ENCODE peak calls at places on chromosomes 1 and 21, in seven cellular contexts. K is endothelial cell of umbilical vein, D is HCT116, F is SK-N-SH, P is HepG2, A is GM12878, H is K562. C is an unnamed sample.

GRCh38 chr1:185154912-185155513 is 1.7 kb downstream of the TRMT1L start:
- DNase-seq in K (peak; percentile 2), D (no peak), F (no peak), P (no peak), A (no peak), H (peak; percentile 27), C (no peak)

GRCh38 chr1:167752219-167752985 is 30.6 kb downstream of the MPZL1 start:
- DNase-seq in K (no peak), D (no peak), F (no peak), P (peak; percentile 25), A (no peak), H (no peak), C (no peak)

GRCh38 chr1:22547818-22548454 is 15.4 kb upstream of the EPHA8 start:
- DNase-seq in K (no peak), D (no peak), F (no peak), P (no peak), A (no peak), H (no peak), C (no peak)

GRCh38 chr1:33086384-33086850 is 5.5 kb downstream of the AZIN2 start:
- DNase-seq in K (peak; percentile 77), D (peak; percentile 62), F (peak; percentile 80), P (peak; percentile 69), A (peak; percentile 5), H (peak; percentile 64), C (no peak)

GRCh38 chr1:35112668-35113067 is 33.5 kb downstream of the ZMYM1 start:
- DNase-seq in K (peak; percentile 9), D (no peak), F (peak; percentile 31), P (no peak), A (no peak), H (no peak), C (no peak)

GRCh38 chr1:202662081-202662480 is 48.2 kb downstream of the SYT2 start:
- DNase-seq in K (no peak), D (no peak), F (peak; percentile 62), P (no peak), A (no peak), H (no peak), C (no peak)

GRCh38 chr1:221829327-221830011 is 87.6 kb upstream of the DUSP10 start:
- DNase-seq in K (peak; percentile 93), D (no peak), F (no peak), P (no peak), A (no peak), H (no peak), C (no peak)

GRCh38 chr1:173255214-173255813 is 48.2 kb upstream of the TNFSF4 start:
- DNase-seq in K (peak; percentile 56), D (peak; percentile 28), F (peak; percentile 41), P (peak; percentile 5), A (peak; percentile 16), H (peak; percentile 68), C (peak; percentile 32)

GRCh38 chr1:100896481-100896982 is 642 bp downstream of the SLC30A7 start:
- DNase-seq in K (peak; percentile 75), D (peak; percentile 38), F (peak; percentile 41), P (peak; percentile 76), A (peak; percentile 57), H (peak; percentile 67), C (no peak)

GRCh38 chr1:43405219-43405875 is 15.6 kb downstream of the SZT2 start:
- DNase-seq in K (no peak), D (no peak), F (no peak), P (no peak), A (no peak), H (peak; percentile 71), C (no peak)

GRCh38 chr1:9198538-9199361 is 35.8 kb upstream of the H6PD start:
- DNase-seq in K (peak; percentile 43), D (no peak), F (peak; percentile 83), P (no peak), A (no peak), H (no peak), C (no peak)

GRCh38 chr1:57300186-57300585 is 123.7 kb downstream of the DAB1 start:
- DNase-seq in K (no peak), D (no peak), F (no peak), P (no peak), A (no peak), H (no peak), C (no peak)

GRCh38 chr1:100671604-100672003 is 47.9 kb upstream of the VCAM1 start:
- DNase-seq in K (peak; percentile 50), D (no peak), F (no peak), P (no peak), A (no peak), H (no peak), C (no peak)

GRCh38 chr1:119779869-119780356 is 11.2 kb upstream of the HMGCS2 start:
- DNase-seq in K (no peak), D (no peak), F (peak; percentile 52), P (no peak), A (no peak), H (no peak), C (no peak)

GRCh38 chr1:62437273-62437945 is 560 bp downstream of the USP1 start:
- DNase-seq in K (no peak), D (no peak), F (no peak), P (no peak), A (no peak), H (peak; percentile 41), C (no peak)

GRCh38 chr1:93597697-93598096 is 83.9 kb downstream of the BCAR3 start:
- DNase-seq in K (no peak), D (no peak), F (peak; percentile 80), P (no peak), A (no peak), H (no peak), C (no peak)

GRCh38 chr1:225462429-225462713 is 34.5 kb upstream of the LBR start:
- DNase-seq in K (no peak), D (no peak), F (peak; percentile 72), P (no peak), A (no peak), H (no peak), C (no peak)

GRCh38 chr1:28265577-28265976 is 6.3 kb downstream of the SESN2 start:
- DNase-seq in K (no peak), D (no peak), F (no peak), P (no peak), A (no peak), H (no peak), C (no peak)

GRCh38 chr21:45288441-45288841 is 746 bp upstream of the POFUT2 start:
- DNase-seq in K (no peak), D (no peak), F (no peak), P (no peak), A (no peak), H (no peak), C (no peak)

GRCh38 chr1:90722874-90723273 is 5.8 kb upstream of the BARHL2 start:
- DNase-seq in K (no peak), D (no peak), F (no peak), P (no peak), A (no peak), H (no peak), C (no peak)

GRCh38 chr1:84759756-84760155 is 69.5 kb upstream of the SSX2IP start:
- DNase-seq in K (no peak), D (no peak), F (no peak), P (no peak), A (no peak), H (no peak), C (no peak)

GRCh38 chr1:183590225-183591191 is at the start of gene NCF2:
- DNase-seq in K (no peak), D (no peak), F (no peak), P (no peak), A (peak; percentile 96), H (no peak), C (no peak)

GRCh38 chr1:173330149-173330951 is 123.2 kb upstream of the TNFSF4 start:
- DNase-seq in K (peak; percentile 59), D (no peak), F (no peak), P (no peak), A (no peak), H (peak; percentile 67), C (no peak)

GRCh38 chr1:51729156-51729823 is 112.4 kb downstream of the OSBPL9 start:
- DNase-seq in K (peak; percentile 92), D (peak; percentile 83), F (peak; percentile 98), P (peak; percentile 95), A (peak; percentile 87), H (peak; percentile 100), C (no peak)

GRCh38 chr21:32515869-32516268 is 69.5 kb downstream of the TCP10L start:
- DNase-seq in K (peak; percentile 34), D (no peak), F (no peak), P (no peak), A (no peak), H (no peak), C (peak; percentile 18)

GRCh38 chr1:63813829-63814277 is 40.0 kb downstream of the ROR1 start:
- DNase-seq in K (peak; percentile 53), D (no peak), F (no peak), P (no peak), A (no peak), H (no peak), C (no peak)

GRCh38 chr1:209645574-209646452 is 6.4 kb downstream of the LAMB3 start:
- DNase-seq in K (no peak), D (no peak), F (no peak), P (no peak), A (no peak), H (peak; percentile 87), C (no peak)

GRCh38 chr1:224287714-224288113 is 42.3 kb downstream of the NVL start:
- DNase-seq in K (no peak), D (no peak), F (no peak), P (no peak), A (no peak), H (no peak), C (no peak)
- TF ChIP-seq POLR2AphosphoS5 in K (no peak), D (no peak), F (no peak), P (no peak), A (no peak), H (no peak), C (no peak)

DNA sequence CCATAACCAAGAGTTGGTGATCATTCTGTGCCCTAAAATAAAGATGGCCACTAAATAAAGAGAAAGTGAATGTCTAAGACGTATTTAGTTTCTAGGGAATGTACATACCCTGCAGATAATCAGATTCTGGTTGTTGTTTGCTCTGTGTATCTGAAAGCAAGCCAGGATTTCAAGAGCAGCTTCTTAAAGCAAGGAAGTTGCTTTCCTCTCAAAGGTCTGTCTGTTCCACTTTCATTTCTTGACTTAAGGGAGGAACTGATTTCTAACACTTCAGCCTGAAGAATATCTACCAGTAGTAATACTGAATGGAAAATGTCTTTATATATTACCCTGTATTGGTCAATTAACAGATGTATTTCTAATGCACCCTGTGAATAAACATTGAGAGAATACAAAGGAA is 88.8 kb downstream of the KIF1B start:
- DNase-seq in K (no peak), D (no peak), F (no peak), P (no peak), A (peak; percentile 2), H (no peak), C (no peak)
- H3K36me3 ChIP-seq in K (peaks cover 15% of the 10 kb centered on the region), D (peaks cover 20% of the 10 kb centered on the region), F (peaks cover 69% of the 10 kb centered on the region), P (peaks cover 15% of the 10 kb centered on the region), A (no peaks in the 10 kb centered on the region), H (peaks cover 31% of the 10 kb centered on the region), C (peaks cover 28% of the 10 kb centered on the region)

DNA sequence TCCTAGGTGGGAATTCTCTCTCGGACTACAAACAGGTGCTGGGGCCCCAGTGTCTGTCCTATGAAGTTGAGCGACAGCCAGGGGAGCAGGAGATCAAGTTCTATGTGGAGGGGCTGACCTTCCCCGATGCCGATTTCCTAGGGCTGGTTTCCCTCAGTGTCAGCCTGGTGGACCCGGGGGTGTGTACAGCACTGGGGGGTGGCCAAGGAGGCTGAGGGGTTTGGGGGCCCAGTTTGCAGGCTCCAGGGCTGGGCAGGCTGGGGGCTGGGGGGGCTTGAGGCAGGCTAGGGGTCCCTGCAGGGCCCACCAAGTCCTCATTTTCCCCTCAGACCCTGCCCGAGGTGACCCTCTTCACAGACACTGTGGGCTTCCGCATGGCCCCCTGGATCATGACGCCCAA is 20.3 kb upstream of the PADI3 start:
- DNase-seq in K (no peak), D (no peak), F (no peak), P (no peak), A (no peak), H (no peak), C (no peak)
- H3K9ac ChIP-seq in K (no peak overlapping the region), D (peak overlapping the region; percentile 18), F (no peak overlapping the region), P (no peak overlapping the region), A (no peak overlapping the region), H (no peak overlapping the region), C (no peak overlapping the region)

GRCh38 chr1:40241372-40241771 is 6.4 kb upstream of the TMCO2 start:
- DNase-seq in K (peak; percentile 27), D (no peak), F (no peak), P (no peak), A (no peak), H (no peak), C (no peak)
- TF ChIP-seq POLR2AphosphoS5 in K (no peak), D (no peak), F (no peak), P (no peak), A (no peak), H (no peak), C (no peak)